ENCODE peak calls at places on chromosomes 3 and 15, in eight cellular contexts. M is activated CD8-positive, alpha-beta memory T cell treated with anti-CD3 and anti-CD28 coated beads, Interleukin-2, amount 50 U/mL, for 48 hours; T is activated T-helper 1 cell treated with Interleukin-2 at 50 U/mL for 16 hours; Z is H54; G is naive thymus-derived CD8-positive, alpha-beta T cell; E is stimulated activated CD8-positive, alpha-beta memory T cell treated with anti-CD3 and anti-CD28 coated beads, Interleukin-2, amount 100 ng/mL, for 48 hours; L is Kasumi-1; V is EH. B is an unnamed sample.

GRCh38 chr3:51717947-51718346 is 11.1 kb downstream of the GRM2 start:
- DNase-seq in M (no peak), T (no peak), Z (no peak), G (no peak), E (no peak), L (no peak), V (no peak), B (no peak)

GRCh38 chr15:81303241-81304225 is 20.4 kb downstream of the STARD5 start:
- DNase-seq in M (no peak), T (no peak), Z (no peak), G (peak), E (no peak), L (no peak), V (no peak), B (no peak)

GRCh38 chr3:129313415-129313982 is 34.8 kb downstream of the HMCES start:
- DNase-seq in M (peak), T (no peak), Z (no peak), G (no peak), E (no peak), L (no peak), V (no peak), B (no peak)

GRCh38 chr3:29373016-29373690 is 92.3 kb downstream of the RBMS3 start:
- DNase-seq in M (no peak), T (no peak), Z (no peak), G (no peak), E (no peak), L (no peak), V (peak), B (no peak)

GRCh38 chr3:177772908-177773557 is 575.8 kb upstream of the TBL1XR1 start:
- DNase-seq in M (no peak), T (no peak), Z (no peak), G (no peak), E (no peak), L (peak), V (no peak), B (no peak)

GRCh38 chr3:188266581-188267274 is 112.8 kb downstream of the LPP start:
- DNase-seq in M (no peak), T (no peak), Z (no peak), G (no peak), E (no peak), L (no peak), V (peak), B (no peak)

GRCh38 chr15:77506311-77507150 is 85.8 kb downstream of the HMG20A start:
- DNase-seq in M (no peak), T (no peak), Z (no peak), G (no peak), E (no peak), L (no peak), V (peak), B (peak)

GRCh38 chr3:13305623-13306022 is 114.5 kb downstream of the NUP210 start:
- DNase-seq in M (no peak), T (no peak), Z (no peak), G (no peak), E (no peak), L (no peak), V (no peak), B (no peak)

GRCh38 chr3:31522152-31522551 is 10.6 kb upstream of the STT3B start:
- DNase-seq in M (no peak), T (no peak), Z (no peak), G (no peak), E (no peak), L (peak), V (no peak), B (no peak)

GRCh38 chr15:37098468-37099320 is 1.7 kb downstream of the MEIS2 start:
- DNase-seq in M (no peak), T (no peak), Z (peak), G (no peak), E (no peak), L (no peak), V (peak), B (no peak)

GRCh38 chr3:171108066-171108465 is 81.5 kb upstream of the SLC2A2 start:
- DNase-seq in M (no peak), T (no peak), Z (no peak), G (no peak), E (no peak), L (no peak), V (peak), B (no peak)

GRCh38 chr3:191216510-191216909 is 17.5 kb downstream of the OSTN start:
- DNase-seq in M (no peak), T (no peak), Z (no peak), G (no peak), E (no peak), L (no peak), V (no peak), B (no peak)

B was measured in mesothelial cell of epicardium.